ENCODE peak calls at places on chromosomes 4 and X, in four cellular contexts. I is neural crest cell, F is sciatic nerve, P is aorta. L is an unnamed sample.

GRCh38 chrX:118254611-118255010 is 91.3 kb upstream of the WDR44 start:
- DNase-seq in F (peak; percentile 76), I (peak; percentile 66), P (no peak), L (peak; percentile 1)

GRCh38 chr4:32775049-32775448 is 2054.9 kb downstream of the PCDH7 start:
- DNase-seq in F (no peak), P (no peak), I (no peak), L (no peak)

GRCh38 chr4:176193898-176194297 is 1.5 kb downstream of the SPATA4 start:
- DNase-seq in P (no peak), I (no peak), F (no peak), L (peak; percentile 86)

GRCh38 chrX:81201692-81202412 is at the start of the genes HMGN5 and SH3BGRL:
- DNase-seq in P (peak; percentile 89), F (peak; percentile 84), I (peak; percentile 48), L (peak; percentile 87)

GRCh38 chrX:68831405-68832100 is 2.7 kb downstream of the EFNB1 start:
- DNase-seq in P (no peak), I (no peak), F (peak; percentile 31), L (no peak)

GRCh38 chr4:157045507-157046127 is 30.3 kb upstream of the GLRB start:
- DNase-seq in P (no peak), I (no peak), F (no peak), L (peak; percentile 66)

GRCh38 chrX:13607996-13608365 is 38.6 kb downstream of the EGFL6 start:
- DNase-seq in F (no peak), I (no peak), P (no peak), L (no peak)

GRCh38 chr4:82948647-82949204 is 48.2 kb downstream of the THAP9 start:
- DNase-seq in I (no peak), P (no peak), F (no peak), L (no peak)

GRCh38 chrX:119407681-119408080 is 8.5 kb downstream of the SLC25A43 start:
- DNase-seq in I (no peak), P (no peak), F (no peak), L (peak; percentile 20)

GRCh38 chr4:14607578-14607977 is 394.7 kb upstream of the CPEB2 start:
- DNase-seq in I (no peak), F (no peak), P (no peak), L (peak; percentile 83)

GRCh38 chr4:51859476-51860032 is 16.6 kb downstream of the DCUN1D4 start:
- DNase-seq in I (no peak), F (no peak), P (no peak), L (no peak)

GRCh38 chrX:46327229-46328081 is 217.8 kb downstream of the ZNF674 start:
- DNase-seq in I (peak; percentile 3), F (no peak), P (no peak), L (no peak)

GRCh38 chr4:83114576-83114975 is at the start of gene PLAC8:
- DNase-seq in I (no peak), P (no peak), F (no peak), L (no peak)

GRCh38 chr4:132240094-132240493 is 909.0 kb upstream of the PCDH10 start:
- DNase-seq in F (no peak), P (no peak), I (no peak), L (no peak)

GRCh38 chr4:26937136-26937535 is 76.5 kb downstream of the STIM2 start:
- DNase-seq in I (no peak), P (no peak), F (no peak), L (no peak)

GRCh38 chr4:113469926-113470325 is 291.6 kb downstream of the CAMK2D start:
- DNase-seq in I (no peak), F (no peak), P (no peak), L (no peak)

GRCh38 chr4:116702949-116703348 is 382.4 kb downstream of the TRAM1L1 start:
- DNase-seq in P (no peak), F (no peak), I (no peak), L (no peak)

GRCh38 chrX:126030021-126030420 is 136.1 kb downstream of the DCAF12L2 start:
- DNase-seq in I (no peak), P (no peak), F (no peak), L (no peak)

GRCh38 chr4:121156822-121157769 is 7.0 kb downstream of the TNIP3 start:
- DNase-seq in I (peak; percentile 48), F (peak; percentile 59), P (peak; percentile 78), L (peak; percentile 3)

GRCh38 chrX:152641996-152642395 is 4.3 kb downstream of the GABRQ start:
- DNase-seq in F (no peak), P (no peak), I (no peak), L (peak; percentile 2)

GRCh38 chrX:13893826-13894225 is 76.9 kb upstream of the GPM6B start:
- DNase-seq in I (no peak), P (no peak), F (no peak), L (no peak)

GRCh38 chr4:33722254-33722653 is 2522.1 kb downstream of the ARAP2 start:
- DNase-seq in P (no peak), I (no peak), F (no peak), L (peak; percentile 59)

GRCh38 chr4:154490261-154490588 is 1.4 kb downstream of the DCHS2 start:
- DNase-seq in I (no peak), F (no peak), P (no peak), L (no peak)

GRCh38 chrX:37541991-37542390 is 29.5 kb upstream of the LANCL3 start:
- DNase-seq in P (peak; percentile 52), I (no peak), F (no peak), L (no peak)

GRCh38 chr4:15676899-15677298 is 4.7 kb upstream of the FAM200B start:
- DNase-seq in F (no peak), I (no peak), P (no peak), L (no peak)

GRCh38 chrX:71930298-71930697 is 19.7 kb downstream of the NHSL2 start:
- DNase-seq in I (no peak), P (no peak), F (no peak), L (peak; percentile 47)

GRCh38 chrX:9635368-9635767 is 130.3 kb downstream of the GPR143 start:
- DNase-seq in I (no peak), F (no peak), P (no peak), L (no peak)

GRCh38 chr4:8160233-8160560 is 1.6 kb upstream of the ABLIM2 start:
- DNase-seq in P (no peak), F (no peak), I (no peak), L (no peak)

GRCh38 chr4:89356086-89356485 is 48.5 kb upstream of the GPRIN3 start:
- DNase-seq in P (no peak), I (no peak), F (no peak), L (no peak)

GRCh38 chr4:137394000-137394399 is 138.3 kb downstream of the PCDH18 start:
- DNase-seq in I (no peak), P (no peak), F (no peak), L (no peak)

GRCh38 chr4:151485541-151486131 is 76.7 kb downstream of the FHIP1A start:
- DNase-seq in I (no peak), P (no peak), F (no peak), L (no peak)

GRCh38 chr4:101191302-101192098 is 155.8 kb downstream of the PPP3CA start:
- DNase-seq in P (peak; percentile 85), I (no peak), F (peak; percentile 80), L (no peak)

GRCh38 chrX:68694429-68695205 is 47.2 kb downstream of the STARD8 start:
- DNase-seq in I (no peak), F (no peak), P (no peak), L (peak; percentile 11)

GRCh38 chr4:74598611-74599325 is 153.8 kb downstream of the AREG start:
- DNase-seq in P (no peak), F (no peak), I (no peak), L (peak; percentile 1)